ENCODE peak calls at places on chromosomes 11 and 22, in ten cellular contexts. One of them, this sample, is unnamed.

GRCh38 chr11:67438121-67438902 is 830 bp upstream of the PTPRCAP start:
- DNase-seq in activated naive CD4-positive, alpha-beta T cell treated with Interleukin-2 at 50 U/mL for 16 hours: peak
- DNase-seq in NCI-H1417: no peak
- DNase-seq in central memory CD4-positive, alpha-beta T cell: peak
- DNase-seq in T-cell: peak
- DNase-seq in effector CD4-positive, alpha-beta T cell: peak
- DNase-seq in AG10803: no peak
- DNase-seq in HT1080: no peak
- DNase-seq in activated CD4-positive, alpha-beta T cell treated with anti-CD3 and anti-CD28 coated beads for 48 hours: peak
- DNase-seq in stimulated activated CD4-positive, alpha-beta T cell treated with anti-CD3 and anti-CD28 coated beads, Interleukin-2, amount 100 ng/mL, for 48 hours: peak
- DNase-seq in this sample: no peak

GRCh38 chr11:15483205-15483604 is 368.5 kb downstream of the INSC start:
- DNase-seq in NCI-H1417: no peak
- DNase-seq in activated naive CD4-positive, alpha-beta T cell treated with Interleukin-2 at 50 U/mL for 16 hours: no peak
- DNase-seq in stimulated activated CD4-positive, alpha-beta T cell treated with anti-CD3 and anti-CD28 coated beads, Interleukin-2, amount 100 ng/mL, for 48 hours: no peak
- DNase-seq in effector CD4-positive, alpha-beta T cell: no peak
- DNase-seq in activated CD4-positive, alpha-beta T cell treated with anti-CD3 and anti-CD28 coated beads for 48 hours: no peak
- DNase-seq in T-cell: no peak
- DNase-seq in AG10803: no peak
- DNase-seq in HT1080: no peak
- DNase-seq in central memory CD4-positive, alpha-beta T cell: no peak
- DNase-seq in this sample: no peak

GRCh38 chr11:11786234-11786633 is 55.5 kb upstream of the USP47 start:
- DNase-seq in effector CD4-positive, alpha-beta T cell: no peak
- DNase-seq in HT1080: no peak
- DNase-seq in T-cell: no peak
- DNase-seq in activated naive CD4-positive, alpha-beta T cell treated with Interleukin-2 at 50 U/mL for 16 hours: no peak
- DNase-seq in AG10803: peak
- DNase-seq in stimulated activated CD4-positive, alpha-beta T cell treated with anti-CD3 and anti-CD28 coated beads, Interleukin-2, amount 100 ng/mL, for 48 hours: no peak
- DNase-seq in NCI-H1417: no peak
- DNase-seq in activated CD4-positive, alpha-beta T cell treated with anti-CD3 and anti-CD28 coated beads for 48 hours: no peak
- DNase-seq in central memory CD4-positive, alpha-beta T cell: no peak
- DNase-seq in this sample: no peak

GRCh38 chr11:20672575-20672974 is 3.2 kb downstream of the NELL1 start:
- DNase-seq in T-cell: no peak
- DNase-seq in HT1080: no peak
- DNase-seq in effector CD4-positive, alpha-beta T cell: no peak
- DNase-seq in AG10803: no peak
- DNase-seq in activated CD4-positive, alpha-beta T cell treated with anti-CD3 and anti-CD28 coated beads for 48 hours: no peak
- DNase-seq in central memory CD4-positive, alpha-beta T cell: no peak
- DNase-seq in stimulated activated CD4-positive, alpha-beta T cell treated with anti-CD3 and anti-CD28 coated beads, Interleukin-2, amount 100 ng/mL, for 48 hours: no peak
- DNase-seq in activated naive CD4-positive, alpha-beta T cell treated with Interleukin-2 at 50 U/mL for 16 hours: no peak
- DNase-seq in NCI-H1417: peak
- DNase-seq in this sample: peak

GRCh38 chr11:62502030-62502730 is 44.4 kb downstream of the AHNAK start:
- DNase-seq in stimulated activated CD4-positive, alpha-beta T cell treated with anti-CD3 and anti-CD28 coated beads, Interleukin-2, amount 100 ng/mL, for 48 hours: no peak
- DNase-seq in central memory CD4-positive, alpha-beta T cell: no peak
- DNase-seq in HT1080: no peak
- DNase-seq in activated naive CD4-positive, alpha-beta T cell treated with Interleukin-2 at 50 U/mL for 16 hours: no peak
- DNase-seq in effector CD4-positive, alpha-beta T cell: no peak
- DNase-seq in AG10803: no peak
- DNase-seq in activated CD4-positive, alpha-beta T cell treated with anti-CD3 and anti-CD28 coated beads for 48 hours: no peak
- DNase-seq in T-cell: no peak
- DNase-seq in NCI-H1417: no peak
- DNase-seq in this sample: no peak

GRCh38 chr22:27348634-27349033 is 452.9 kb downstream of the MN1 start:
- DNase-seq in NCI-H1417: no peak
- DNase-seq in effector CD4-positive, alpha-beta T cell: no peak
- DNase-seq in central memory CD4-positive, alpha-beta T cell: no peak
- DNase-seq in activated CD4-positive, alpha-beta T cell treated with anti-CD3 and anti-CD28 coated beads for 48 hours: no peak
- DNase-seq in stimulated activated CD4-positive, alpha-beta T cell treated with anti-CD3 and anti-CD28 coated beads, Interleukin-2, amount 100 ng/mL, for 48 hours: no peak
- DNase-seq in T-cell: no peak
- DNase-seq in AG10803: peak
- DNase-seq in activated naive CD4-positive, alpha-beta T cell treated with Interleukin-2 at 50 U/mL for 16 hours: no peak
- DNase-seq in HT1080: no peak
- DNase-seq in this sample: no peak

GRCh38 chr11:3161720-3162409 is 3.2 kb downstream of the OSBPL5 start:
- DNase-seq in activated naive CD4-positive, alpha-beta T cell treated with Interleukin-2 at 50 U/mL for 16 hours: no peak
- DNase-seq in T-cell: no peak
- DNase-seq in HT1080: no peak
- DNase-seq in NCI-H1417: no peak
- DNase-seq in effector CD4-positive, alpha-beta T cell: no peak
- DNase-seq in activated CD4-positive, alpha-beta T cell treated with anti-CD3 and anti-CD28 coated beads for 48 hours: no peak
- DNase-seq in stimulated activated CD4-positive, alpha-beta T cell treated with anti-CD3 and anti-CD28 coated beads, Interleukin-2, amount 100 ng/mL, for 48 hours: no peak
- DNase-seq in AG10803: no peak
- DNase-seq in central memory CD4-positive, alpha-beta T cell: no peak
- DNase-seq in this sample: no peak

GRCh38 chr11:75820636-75821035 is 5.6 kb downstream of the UVRAG start:
- DNase-seq in effector CD4-positive, alpha-beta T cell: no peak
- DNase-seq in activated naive CD4-positive, alpha-beta T cell treated with Interleukin-2 at 50 U/mL for 16 hours: no peak
- DNase-seq in AG10803: peak
- DNase-seq in central memory CD4-positive, alpha-beta T cell: no peak
- DNase-seq in HT1080: no peak
- DNase-seq in activated CD4-positive, alpha-beta T cell treated with anti-CD3 and anti-CD28 coated beads for 48 hours: peak
- DNase-seq in T-cell: no peak
- DNase-seq in NCI-H1417: no peak
- DNase-seq in stimulated activated CD4-positive, alpha-beta T cell treated with anti-CD3 and anti-CD28 coated beads, Interleukin-2, amount 100 ng/mL, for 48 hours: no peak
- DNase-seq in this sample: no peak

GRCh38 chr11:75365711-75366181 is 14.3 kb upstream of the ARRB1 start:
- DNase-seq in activated naive CD4-positive, alpha-beta T cell treated with Interleukin-2 at 50 U/mL for 16 hours: no peak
- DNase-seq in NCI-H1417: no peak
- DNase-seq in central memory CD4-positive, alpha-beta T cell: no peak
- DNase-seq in effector CD4-positive, alpha-beta T cell: no peak
- DNase-seq in AG10803: peak
- DNase-seq in activated CD4-positive, alpha-beta T cell treated with anti-CD3 and anti-CD28 coated beads for 48 hours: no peak
- DNase-seq in T-cell: no peak
- DNase-seq in HT1080: peak
- DNase-seq in stimulated activated CD4-positive, alpha-beta T cell treated with anti-CD3 and anti-CD28 coated beads, Interleukin-2, amount 100 ng/mL, for 48 hours: no peak
- DNase-seq in this sample: no peak

GRCh38 chr11:46369458-46370152 is 11.9 kb upstream of the MDK start:
- DNase-seq in HT1080: peak
- DNase-seq in effector CD4-positive, alpha-beta T cell: peak
- DNase-seq in NCI-H1417: peak
- DNase-seq in stimulated activated CD4-positive, alpha-beta T cell treated with anti-CD3 and anti-CD28 coated beads, Interleukin-2, amount 100 ng/mL, for 48 hours: peak
- DNase-seq in activated naive CD4-positive, alpha-beta T cell treated with Interleukin-2 at 50 U/mL for 16 hours: peak
- DNase-seq in AG10803: peak
- DNase-seq in T-cell: peak
- DNase-seq in activated CD4-positive, alpha-beta T cell treated with anti-CD3 and anti-CD28 coated beads for 48 hours: peak
- DNase-seq in central memory CD4-positive, alpha-beta T cell: peak
- DNase-seq in this sample: peak

GRCh38 chr11:128884703-128885338 is 6.3 kb upstream of the KCNJ5 start:
- DNase-seq in activated naive CD4-positive, alpha-beta T cell treated with Interleukin-2 at 50 U/mL for 16 hours: peak
- DNase-seq in HT1080: peak
- DNase-seq in effector CD4-positive, alpha-beta T cell: peak
- DNase-seq in NCI-H1417: peak
- DNase-seq in T-cell: peak
- DNase-seq in AG10803: peak
- DNase-seq in central memory CD4-positive, alpha-beta T cell: peak
- DNase-seq in activated CD4-positive, alpha-beta T cell treated with anti-CD3 and anti-CD28 coated beads for 48 hours: peak
- DNase-seq in stimulated activated CD4-positive, alpha-beta T cell treated with anti-CD3 and anti-CD28 coated beads, Interleukin-2, amount 100 ng/mL, for 48 hours: peak
- DNase-seq in this sample: peak

GRCh38 chr11:60842688-60843605 is 1.0 kb downstream of the CCDC86 start:
- DNase-seq in activated naive CD4-positive, alpha-beta T cell treated with Interleukin-2 at 50 U/mL for 16 hours: no peak
- DNase-seq in activated CD4-positive, alpha-beta T cell treated with anti-CD3 and anti-CD28 coated beads for 48 hours: peak
- DNase-seq in HT1080: no peak
- DNase-seq in effector CD4-positive, alpha-beta T cell: no peak
- DNase-seq in T-cell: no peak
- DNase-seq in central memory CD4-positive, alpha-beta T cell: no peak
- DNase-seq in NCI-H1417: peak
- DNase-seq in AG10803: peak
- DNase-seq in stimulated activated CD4-positive, alpha-beta T cell treated with anti-CD3 and anti-CD28 coated beads, Interleukin-2, amount 100 ng/mL, for 48 hours: no peak
- DNase-seq in this sample: no peak

This sample was measured in NCI-H526 treated with DMSO at 0.1 percent for 48 hours.